ENCODE peak calls at places on chromosomes 5 and 9, in seven cellular contexts. T, Y, Q, R, G, S and W are unnamed samples.
A peak's percentile ranks its signal among the peaks of the same experiment; 100 is the strongest.

GRCh38 chr5:14720236-14720923 is 55.9 kb downstream of the OTULIN start:
- DNase-seq in T (no peak), Y (no peak), Q (no peak), R (no peak), G (no peak), S (no peak), W (no peak)

GRCh38 chr9:133164209-133164590 is 486 bp upstream of the GBGT1 start:
- DNase-seq in T (no peak), Y (no peak), Q (no peak), R (no peak), G (no peak), S (no peak), W (no peak)

GRCh38 chr9:105053209-105053652 is 125.3 kb upstream of the ABCA1 start:
- DNase-seq in T (no peak), Y (no peak), Q (no peak), R (no peak), G (peak; percentile 37), S (no peak), W (no peak)

GRCh38 chr5:84961903-84962302 is 577.2 kb upstream of the EDIL3 start:
- DNase-seq in T (no peak), Y (no peak), Q (no peak), R (no peak), G (no peak), S (no peak), W (no peak)

GRCh38 chr5:54091416-54092130 is 218.8 kb downstream of the ARL15 start:
- DNase-seq in T (no peak), Y (peak; percentile 45), Q (no peak), R (no peak), G (no peak), S (no peak), W (no peak)

GRCh38 chr9:122372856-122373845 is 2.3 kb downstream of the PTGS1 start:
- DNase-seq in T (no peak), Y (no peak), Q (no peak), R (no peak), G (no peak), S (no peak), W (no peak)

GRCh38 chr9:36222449-36222848 is 31.7 kb downstream of the CLTA start:
- DNase-seq in T (no peak), Y (no peak), Q (no peak), R (no peak), G (no peak), S (no peak), W (no peak)

GRCh38 chr5:168023190-168023589 is 268.3 kb upstream of the WWC1 start:
- DNase-seq in T (no peak), Y (peak; percentile 85), Q (no peak), R (no peak), G (no peak), S (no peak), W (no peak)

GRCh38 chr5:68534131-68534940 is 318.8 kb downstream of the PIK3R1 start:
- DNase-seq in T (peak; percentile 48), Y (peak; percentile 52), Q (peak; percentile 17), R (no peak), G (no peak), S (no peak), W (no peak)

GRCh38 chr5:134614461-134615085 is 18.1 kb downstream of the SAR1B start:
- DNase-seq in T (no peak), Y (no peak), Q (no peak), R (no peak), G (no peak), S (no peak), W (no peak)

GRCh38 chr5:179974946-179975712 is 67.4 kb upstream of the TBC1D9B start:
- DNase-seq in T (no peak), Y (no peak), Q (peak; percentile 47), R (peak; percentile 9), G (peak; percentile 5), S (no peak), W (no peak)

GRCh38 chr5:118952992-118953651 is 35.2 kb downstream of the DTWD2 start:
- DNase-seq in T (no peak), Y (no peak), Q (no peak), R (no peak), G (no peak), S (no peak), W (no peak)

GRCh38 chr5:41270423-41271251 is 57.3 kb upstream of the C6 start:
- DNase-seq in T (no peak), Y (no peak), Q (peak; percentile 6), R (no peak), G (no peak), S (no peak), W (no peak)

GRCh38 chr5:77143998-77144836 is 57.1 kb upstream of the ZBED3 start:
- DNase-seq in T (peak; percentile 18), Y (peak; percentile 66), Q (peak; percentile 53), R (peak; percentile 14), G (peak; percentile 52), S (peak; percentile 39), W (no peak)

GRCh38 chr5:61327761-61328753 is 4.0 kb upstream of the ZSWIM6 start:
- DNase-seq in T (no peak), Y (no peak), Q (no peak), R (peak; percentile 14), G (no peak), S (no peak), W (no peak)

GRCh38 chr5:132389453-132390286 is 20.2 kb downstream of the SLC22A5 start:
- DNase-seq in T (no peak), Y (no peak), Q (no peak), R (no peak), G (peak; percentile 43), S (no peak), W (no peak)

GRCh38 chr9:86550411-86550810 is 196.2 kb upstream of the TUT7 start:
- DNase-seq in T (no peak), Y (no peak), Q (no peak), R (no peak), G (no peak), S (no peak), W (no peak)

GRCh38 chr5:122102825-122103224 is 24.8 kb upstream of the LOX start:
- DNase-seq in T (no peak), Y (no peak), Q (no peak), R (no peak), G (no peak), S (no peak), W (no peak)

GRCh38 chr5:123813937-123814624 is 302.1 kb downstream of the CSNK1G3 start:
- DNase-seq in T (no peak), Y (no peak), Q (peak; percentile 11), R (no peak), G (no peak), S (no peak), W (peak; percentile 89)

GRCh38 chr9:68947015-68947414 is 66.9 kb downstream of the PRKACG start:
- DNase-seq in T (no peak), Y (no peak), Q (no peak), R (no peak), G (no peak), S (no peak), W (no peak)

GRCh38 chr5:151123897-151124751 is 33.5 kb downstream of the ANXA6 start:
- DNase-seq in T (peak; percentile 24), Y (peak; percentile 64), Q (peak; percentile 57), R (no peak), G (peak; percentile 24), S (no peak), W (peak; percentile 35)

GRCh38 chr5:14460844-14461398 is 120.7 kb upstream of the OTULINL start:
- DNase-seq in T (no peak), Y (no peak), Q (no peak), R (no peak), G (no peak), S (no peak), W (no peak)

GRCh38 chr9:129697111-129697955 is 31.9 kb downstream of the PRRX2 start:
- DNase-seq in T (no peak), Y (peak; percentile 61), Q (peak; percentile 31), R (no peak), G (peak; percentile 53), S (no peak), W (no peak)

GRCh38 chr5:142280066-142281011 is 44.5 kb downstream of the SPRY4 start:
- DNase-seq in T (no peak), Y (peak; percentile 83), Q (no peak), R (no peak), G (no peak), S (no peak), W (no peak)

GRCh38 chr9:105330755-105331154 is 86.3 kb downstream of the SLC44A1 start:
- DNase-seq in T (no peak), Y (no peak), Q (no peak), R (no peak), G (no peak), S (no peak), W (no peak)

GRCh38 chr5:34474573-34475021 is 181.5 kb upstream of the RAI14 start:
- DNase-seq in T (peak; percentile 12), Y (no peak), Q (no peak), R (no peak), G (no peak), S (no peak), W (no peak)

GRCh38 chr9:95107001-95107749 is 210.3 kb downstream of the FANCC start:
- DNase-seq in T (no peak), Y (peak; percentile 21), Q (no peak), R (no peak), G (no peak), S (no peak), W (no peak)

GRCh38 chr9:88580961-88581360 is 46.0 kb downstream of the NXNL2 start:
- DNase-seq in T (no peak), Y (no peak), Q (no peak), R (no peak), G (no peak), S (no peak), W (no peak)

GRCh38 chr9:116945817-116946216 is 258.7 kb downstream of the TRIM32 start:
- DNase-seq in T (no peak), Y (no peak), Q (no peak), R (no peak), G (no peak), S (no peak), W (no peak)

GRCh38 chr9:5864446-5864845 is 26.2 kb upstream of the MLANA start:
- DNase-seq in T (no peak), Y (no peak), Q (no peak), R (no peak), G (no peak), S (no peak), W (no peak)

GRCh38 chr5:68196876-68197275 is 18.7 kb upstream of the PIK3R1 start:
- DNase-seq in T (no peak), Y (no peak), Q (no peak), R (no peak), G (no peak), S (no peak), W (no peak)

GRCh38 chr5:139692148-139692547 is 44.0 kb downstream of the CXXC5 start:
- DNase-seq in T (no peak), Y (no peak), Q (no peak), R (no peak), G (no peak), S (no peak), W (no peak)

GRCh38 chr5:160467555-160468418 is 46.1 kb downstream of the PTTG1 start:
- DNase-seq in T (no peak), Y (peak; percentile 79), Q (no peak), R (peak; percentile 80), G (peak; percentile 71), S (peak; percentile 70), W (no peak)

GRCh38 chr9:128006360-128007024 is 25.7 kb upstream of the EEIG1 start:
- DNase-seq in T (no peak), Y (no peak), Q (no peak), R (no peak), G (no peak), S (no peak), W (no peak)